ENCODE peak calls at places on chromosomes 4 and X, in six cellular contexts. One of them, this sample, is unnamed.

GRCh38 chr4:37628977-37629609 is 57.1 kb downstream of the RELL1 start:
- DNase-seq in small intestine: peak; percentile 66
- DNase-seq in CD4-positive, alpha-beta T cell: no peak
- DNase-seq in AG04450: peak; percentile 33
- DNase-seq in mesenchymal stem cell: peak; percentile 80
- DNase-seq in endodermal cell: no peak
- DNase-seq in this sample: peak; percentile 67

GRCh38 chrX:40127052-40127451 is 29.3 kb upstream of the BCOR start:
- DNase-seq in small intestine: no peak
- DNase-seq in CD4-positive, alpha-beta T cell: no peak
- DNase-seq in AG04450: no peak
- DNase-seq in mesenchymal stem cell: no peak
- DNase-seq in endodermal cell: no peak
- DNase-seq in this sample: no peak

GRCh38 chrX:15349046-15349445 is 13.7 kb upstream of the PIGA start:
- DNase-seq in small intestine: peak; percentile 47
- DNase-seq in CD4-positive, alpha-beta T cell: no peak
- DNase-seq in AG04450: peak; percentile 53
- DNase-seq in mesenchymal stem cell: peak; percentile 62
- DNase-seq in endodermal cell: peak; percentile 74
- DNase-seq in this sample: peak; percentile 89

GRCh38 chrX:119943185-119943988 is at the start of gene NKAP:
- DNase-seq in small intestine: peak; percentile 80
- DNase-seq in CD4-positive, alpha-beta T cell: peak; percentile 65
- DNase-seq in AG04450: peak; percentile 84
- DNase-seq in mesenchymal stem cell: peak; percentile 94
- DNase-seq in endodermal cell: peak; percentile 92
- DNase-seq in this sample: peak; percentile 85

GRCh38 chr4:20078644-20079043 is 173.1 kb upstream of the SLIT2 start:
- DNase-seq in small intestine: no peak
- DNase-seq in CD4-positive, alpha-beta T cell: no peak
- DNase-seq in AG04450: no peak
- DNase-seq in mesenchymal stem cell: no peak
- DNase-seq in endodermal cell: peak; percentile 46
- DNase-seq in this sample: no peak

GRCh38 chr4:149845643-149846208 is 30.1 kb upstream of the IQCM start:
- DNase-seq in small intestine: no peak
- DNase-seq in CD4-positive, alpha-beta T cell: no peak
- DNase-seq in AG04450: no peak
- DNase-seq in mesenchymal stem cell: no peak
- DNase-seq in endodermal cell: no peak
- DNase-seq in this sample: peak; percentile 5

GRCh38 chr4:159983080-159983479 is 880.2 kb downstream of the RAPGEF2 start:
- DNase-seq in small intestine: no peak
- DNase-seq in CD4-positive, alpha-beta T cell: no peak
- DNase-seq in AG04450: no peak
- DNase-seq in mesenchymal stem cell: no peak
- DNase-seq in endodermal cell: no peak
- DNase-seq in this sample: no peak

GRCh38 chr4:73952352-73952751 is 29.5 kb downstream of the PF4 start:
- DNase-seq in small intestine: no peak
- DNase-seq in CD4-positive, alpha-beta T cell: no peak
- DNase-seq in AG04450: no peak
- DNase-seq in mesenchymal stem cell: no peak
- DNase-seq in endodermal cell: no peak
- DNase-seq in this sample: no peak

GRCh38 chr4:94523033-94523590 is 71.4 kb downstream of the PDLIM5 start:
- DNase-seq in small intestine: no peak
- DNase-seq in CD4-positive, alpha-beta T cell: no peak
- DNase-seq in AG04450: no peak
- DNase-seq in mesenchymal stem cell: no peak
- DNase-seq in endodermal cell: no peak
- DNase-seq in this sample: no peak

GRCh38 chr4:109511414-109511813 is 48.6 kb upstream of the MCUB start:
- DNase-seq in small intestine: no peak
- DNase-seq in CD4-positive, alpha-beta T cell: no peak
- DNase-seq in AG04450: no peak
- DNase-seq in mesenchymal stem cell: no peak
- DNase-seq in endodermal cell: no peak
- DNase-seq in this sample: no peak

GRCh38 chrX:133922390-133922772 is 63.0 kb downstream of the GPC3 start:
- DNase-seq in small intestine: no peak
- DNase-seq in CD4-positive, alpha-beta T cell: no peak
- DNase-seq in AG04450: no peak
- DNase-seq in mesenchymal stem cell: no peak
- DNase-seq in endodermal cell: no peak
- DNase-seq in this sample: no peak

GRCh38 chr4:121792966-121793365 is 8.2 kb upstream of the EXOSC9 start:
- DNase-seq in small intestine: no peak
- DNase-seq in CD4-positive, alpha-beta T cell: no peak
- DNase-seq in AG04450: no peak
- DNase-seq in mesenchymal stem cell: no peak
- DNase-seq in endodermal cell: no peak
- DNase-seq in this sample: no peak

GRCh38 chr4:770022-770421 is 55.9 kb downstream of the CPLX1 start:
- DNase-seq in small intestine: no peak
- DNase-seq in CD4-positive, alpha-beta T cell: no peak
- DNase-seq in AG04450: no peak
- DNase-seq in mesenchymal stem cell: no peak
- DNase-seq in endodermal cell: no peak
- DNase-seq in this sample: no peak

GRCh38 chr4:89447543-89447942 is 139.9 kb upstream of the GPRIN3 start:
- DNase-seq in small intestine: no peak
- DNase-seq in CD4-positive, alpha-beta T cell: no peak
- DNase-seq in AG04450: no peak
- DNase-seq in mesenchymal stem cell: no peak
- DNase-seq in endodermal cell: no peak
- DNase-seq in this sample: no peak

GRCh38 chrX:16023790-16024734 is 99.3 kb upstream of the GRPR start:
- DNase-seq in small intestine: no peak
- DNase-seq in CD4-positive, alpha-beta T cell: no peak
- DNase-seq in AG04450: no peak
- DNase-seq in mesenchymal stem cell: peak; percentile 63
- DNase-seq in endodermal cell: no peak
- DNase-seq in this sample: no peak

GRCh38 chrX:49829016-49829415 is at the start of gene PAGE4:
- DNase-seq in small intestine: no peak
- DNase-seq in CD4-positive, alpha-beta T cell: no peak
- DNase-seq in AG04450: no peak
- DNase-seq in mesenchymal stem cell: no peak
- DNase-seq in endodermal cell: peak; percentile 72
- DNase-seq in this sample: no peak

GRCh38 chr4:92952426-92952825 is 648.7 kb downstream of the GRID2 start:
- DNase-seq in small intestine: no peak
- DNase-seq in CD4-positive, alpha-beta T cell: no peak
- DNase-seq in AG04450: no peak
- DNase-seq in mesenchymal stem cell: no peak
- DNase-seq in endodermal cell: no peak
- DNase-seq in this sample: no peak

GRCh38 chrX:69060631-69061408 is 104.4 kb downstream of the PJA1 start:
- DNase-seq in small intestine: peak; percentile 52
- DNase-seq in CD4-positive, alpha-beta T cell: no peak
- DNase-seq in AG04450: no peak
- DNase-seq in mesenchymal stem cell: peak; percentile 31
- DNase-seq in endodermal cell: peak; percentile 81
- DNase-seq in this sample: peak; percentile 37

GRCh38 chrX:134396174-134396573 is 63.8 kb upstream of the HPRT1 start:
- DNase-seq in small intestine: peak; percentile 35
- DNase-seq in CD4-positive, alpha-beta T cell: no peak
- DNase-seq in AG04450: no peak
- DNase-seq in mesenchymal stem cell: peak; percentile 28
- DNase-seq in endodermal cell: no peak
- DNase-seq in this sample: no peak

GRCh38 chr4:151198748-151199147 is 78.2 kb upstream of the PRSS48 start:
- DNase-seq in small intestine: no peak
- DNase-seq in CD4-positive, alpha-beta T cell: no peak
- DNase-seq in AG04450: no peak
- DNase-seq in mesenchymal stem cell: peak; percentile 59
- DNase-seq in endodermal cell: no peak
- DNase-seq in this sample: no peak

DNA sequence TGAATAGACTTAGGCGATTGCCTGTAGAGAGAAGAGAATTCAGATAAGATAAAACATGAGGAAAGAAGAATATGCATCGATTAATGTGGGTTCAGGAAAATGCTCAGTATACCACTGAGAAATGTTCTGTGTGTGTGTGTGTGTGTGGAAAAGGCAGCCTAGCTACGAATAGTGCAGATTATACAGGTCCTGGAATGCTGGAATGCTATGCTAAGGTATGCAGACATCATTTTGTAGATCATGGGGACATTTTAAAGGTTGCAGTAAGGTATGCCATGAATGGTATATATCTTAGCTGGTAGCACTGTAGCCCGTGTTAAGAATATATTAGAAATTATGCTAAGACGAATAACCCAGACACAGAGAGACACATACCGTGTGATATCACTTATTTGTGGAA is 267.9 kb downstream of the TLL1 start:
- DNase-seq in small intestine: no peak
- DNase-seq in CD4-positive, alpha-beta T cell: no peak
- DNase-seq in AG04450: no peak
- DNase-seq in mesenchymal stem cell: no peak
- DNase-seq in endodermal cell: no peak
- DNase-seq in this sample: no peak
- H3K27ac ChIP-seq in small intestine: no peak overlapping the region
- H3K27ac ChIP-seq in CD4-positive, alpha-beta T cell: no peak overlapping the region
- H3K27ac ChIP-seq in AG04450: no peak overlapping the region
- H3K27ac ChIP-seq in mesenchymal stem cell: no peak overlapping the region
- H3K27ac ChIP-seq in endodermal cell: no peak overlapping the region
- H3K27ac ChIP-seq in this sample: no peak overlapping the region

DNA sequence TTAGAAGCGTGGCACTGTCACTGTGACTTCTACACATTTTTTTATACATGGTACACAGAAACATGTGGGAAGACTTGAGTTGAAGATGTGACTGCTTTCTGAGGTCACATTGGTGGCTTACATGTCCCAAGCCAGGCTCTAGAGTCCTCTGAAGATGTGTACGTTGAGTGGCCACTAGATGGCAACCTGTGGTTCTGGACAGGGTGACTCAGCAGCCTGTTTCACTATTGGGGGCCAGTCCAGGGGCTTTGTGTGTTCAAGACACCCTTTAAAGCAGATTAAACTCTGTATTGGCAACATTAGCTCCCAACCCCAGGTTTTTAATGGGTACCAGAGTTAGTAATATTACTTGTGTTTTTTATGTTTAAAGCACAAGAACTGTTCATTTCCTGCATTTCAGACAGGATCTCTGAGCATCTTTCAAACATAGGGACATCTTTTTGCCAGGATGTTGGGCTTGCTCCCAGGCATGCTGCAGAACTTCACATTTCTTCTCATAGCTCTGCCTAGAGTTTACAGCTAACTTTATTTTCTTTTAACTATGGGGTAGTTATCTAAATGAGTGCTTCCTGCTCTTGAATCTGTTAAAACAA is 53.0 kb downstream of the DCUN1D4 start:
- DNase-seq in small intestine: peak; percentile 72
- DNase-seq in CD4-positive, alpha-beta T cell: peak; percentile 17
- DNase-seq in AG04450: peak; percentile 33
- DNase-seq in mesenchymal stem cell: peak; percentile 85
- DNase-seq in endodermal cell: peak; percentile 87
- DNase-seq in this sample: peak; percentile 82
- H3K27ac ChIP-seq in small intestine: no peak overlapping the region
- H3K27ac ChIP-seq in CD4-positive, alpha-beta T cell: no peak overlapping the region
- H3K27ac ChIP-seq in AG04450: no peak overlapping the region
- H3K27ac ChIP-seq in mesenchymal stem cell: no peak overlapping the region
- H3K27ac ChIP-seq in endodermal cell: peak overlapping the region; percentile 3
- H3K27ac ChIP-seq in this sample: peak overlapping the region; percentile 19

GRCh38 chr4:182969651-182970279 is 52.6 kb upstream of the DCTD start:
- DNase-seq in small intestine: no peak
- DNase-seq in CD4-positive, alpha-beta T cell: no peak
- DNase-seq in AG04450: no peak
- DNase-seq in mesenchymal stem cell: no peak
- DNase-seq in endodermal cell: no peak
- DNase-seq in this sample: no peak
- H3K27ac ChIP-seq in small intestine: no peak overlapping the region
- H3K27ac ChIP-seq in CD4-positive, alpha-beta T cell: no peak overlapping the region
- H3K27ac ChIP-seq in AG04450: no peak overlapping the region
- H3K27ac ChIP-seq in mesenchymal stem cell: no peak overlapping the region
- H3K27ac ChIP-seq in endodermal cell: no peak overlapping the region
- H3K27ac ChIP-seq in this sample: no peak overlapping the region

GRCh38 chrX:153519569-153520285 is 2.3 kb downstream of the ATP2B3 start:
- DNase-seq in small intestine: no peak
- DNase-seq in CD4-positive, alpha-beta T cell: no peak
- DNase-seq in AG04450: no peak
- DNase-seq in mesenchymal stem cell: no peak
- DNase-seq in endodermal cell: no peak
- DNase-seq in this sample: no peak
- H3K27ac ChIP-seq in small intestine: no peak overlapping the region
- H3K27ac ChIP-seq in CD4-positive, alpha-beta T cell: no peak overlapping the region
- H3K27ac ChIP-seq in AG04450: no peak overlapping the region
- H3K27ac ChIP-seq in mesenchymal stem cell: no peak overlapping the region
- H3K27ac ChIP-seq in endodermal cell: no peak overlapping the region
- H3K27ac ChIP-seq in this sample: no peak overlapping the region

DNA sequence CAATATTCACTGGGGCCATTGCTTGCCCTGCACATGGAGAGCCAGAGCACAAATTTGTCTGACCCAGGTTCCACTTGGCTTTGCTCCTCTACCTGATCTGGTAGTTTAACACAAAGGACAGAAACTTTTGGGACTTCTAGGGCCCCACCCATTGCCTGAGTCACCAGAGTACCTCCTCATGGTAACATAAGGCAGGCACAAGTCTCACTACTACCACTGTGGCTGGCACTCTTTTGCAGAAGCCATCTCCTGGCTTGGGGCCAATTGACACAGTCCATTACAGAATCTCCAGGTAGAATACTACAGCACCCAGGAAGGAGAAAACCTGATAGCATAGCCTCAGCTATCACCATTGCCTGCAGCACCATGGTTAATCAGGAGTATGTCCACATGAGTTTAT is 52.6 kb upstream of the NAP1L2 start:
- DNase-seq in small intestine: no peak
- DNase-seq in CD4-positive, alpha-beta T cell: no peak
- DNase-seq in AG04450: no peak
- DNase-seq in mesenchymal stem cell: no peak
- DNase-seq in endodermal cell: no peak
- DNase-seq in this sample: no peak
- H3K27ac ChIP-seq in small intestine: no peak overlapping the region
- H3K27ac ChIP-seq in CD4-positive, alpha-beta T cell: no peak overlapping the region
- H3K27ac ChIP-seq in AG04450: no peak overlapping the region
- H3K27ac ChIP-seq in mesenchymal stem cell: no peak overlapping the region
- H3K27ac ChIP-seq in endodermal cell: no peak overlapping the region
- H3K27ac ChIP-seq in this sample: no peak overlapping the region

GRCh38 chr4:145762719-145763118 is 82.8 kb downstream of the C4orf51 start:
- DNase-seq in small intestine: no peak
- DNase-seq in CD4-positive, alpha-beta T cell: no peak
- DNase-seq in AG04450: no peak
- DNase-seq in mesenchymal stem cell: no peak
- DNase-seq in endodermal cell: no peak
- DNase-seq in this sample: no peak
- H3K27ac ChIP-seq in small intestine: no peak overlapping the region
- H3K27ac ChIP-seq in CD4-positive, alpha-beta T cell: no peak overlapping the region
- H3K27ac ChIP-seq in AG04450: no peak overlapping the region
- H3K27ac ChIP-seq in mesenchymal stem cell: no peak overlapping the region
- H3K27ac ChIP-seq in endodermal cell: no peak overlapping the region
- H3K27ac ChIP-seq in this sample: no peak overlapping the region